ENCODE peak calls at places on chromosomes 1 and 21, in five cellular contexts. S is brain microvascular endothelial cell, C is uterus, B is heart right ventricle, M is heart left ventricle. R is an unnamed sample.

GRCh38 chr1:203769505-203770343 is 4.7 kb downstream of the LAX1 start:
- DNase-seq in S (peak; percentile 38), C (peak; percentile 74), B (peak; percentile 79), M (peak; percentile 85), R (no peak)

GRCh38 chr21:37166733-37167132 is 93.7 kb downstream of the TTC3 start:
- DNase-seq in S (no peak), C (no peak), B (no peak), M (no peak), R (no peak)

GRCh38 chr1:159922499-159923202 is 2.7 kb downstream of the TAGLN2 start:
- DNase-seq in S (no peak), C (peak; percentile 49), B (peak; percentile 79), M (peak; percentile 87), R (no peak)

GRCh38 chr1:6526316-6526715 is 28.0 kb downstream of the NOL9 start:
- DNase-seq in S (no peak), C (no peak), B (no peak), M (no peak), R (no peak)

GRCh38 chr1:98704474-98704873 is 43.0 kb downstream of the SNX7 start:
- DNase-seq in S (peak; percentile 44), C (no peak), B (no peak), M (no peak), R (peak; percentile 29)

GRCh38 chr1:156712626-156713025 is 7.2 kb upstream of the CRABP2 start:
- DNase-seq in S (no peak), C (no peak), B (no peak), M (no peak), R (no peak)

GRCh38 chr1:192550922-192551534 is 24.5 kb upstream of the RGS1 start:
- DNase-seq in S (peak; percentile 87), C (no peak), B (no peak), M (no peak), R (no peak)

GRCh38 chr1:9687876-9688582 is 36.5 kb downstream of the PIK3CD start:
- DNase-seq in S (peak; percentile 29), C (peak; percentile 27), B (no peak), M (peak; percentile 34), R (no peak)

GRCh38 chr1:92923664-92924063 is 37.6 kb downstream of the DIPK1A start:
- DNase-seq in S (no peak), C (no peak), B (no peak), M (no peak), R (no peak)

GRCh38 chr1:117258791-117259190 is 48.1 kb upstream of the VTCN1 start:
- DNase-seq in S (no peak), C (no peak), B (no peak), M (no peak), R (no peak)

GRCh38 chr1:224498574-224499170 is 64.1 kb upstream of the WDR26 start:
- DNase-seq in S (peak; percentile 63), C (no peak), B (peak; percentile 11), M (no peak), R (no peak)

GRCh38 chr1:35809156-35810095 is 1.6 kb downstream of the AGO4 start:
- DNase-seq in S (no peak), C (no peak), B (no peak), M (no peak), R (no peak)

GRCh38 chr1:199029855-199030254 is 391.0 kb downstream of the PTPRC start:
- DNase-seq in S (peak; percentile 87), C (no peak), B (no peak), M (no peak), R (no peak)

GRCh38 chr1:175493999-175494336 is 249.4 kb downstream of the TNR start:
- DNase-seq in S (no peak), C (no peak), B (no peak), M (no peak), R (no peak)

GRCh38 chr1:59317343-59317742 is 20.4 kb downstream of the FGGY start:
- DNase-seq in S (no peak), C (no peak), B (no peak), M (no peak), R (no peak)

GRCh38 chr1:43947890-43948437 is 1.2 kb downstream of the IPO13 start:
- DNase-seq in S (no peak), C (no peak), B (no peak), M (peak; percentile 28), R (no peak)

GRCh38 chr21:25887166-25887565 is 152.4 kb downstream of the GABPA start:
- DNase-seq in S (no peak), C (no peak), B (no peak), M (no peak), R (no peak)

GRCh38 chr1:183543619-183544204 is 46.5 kb downstream of the NCF2 start:
- DNase-seq in S (peak; percentile 66), C (no peak), B (peak; percentile 20), M (no peak), R (peak; percentile 17)

GRCh38 chr1:218760601-218761570 is 412.8 kb upstream of the LYPLAL1 start:
- DNase-seq in S (no peak), C (no peak), B (no peak), M (no peak), R (no peak)

GRCh38 chr1:221576268-221576667 is 165.6 kb downstream of the DUSP10 start:
- DNase-seq in S (peak; percentile 72), C (no peak), B (no peak), M (no peak), R (no peak)

GRCh38 chr1:201185527-201186128 is 5.0 kb upstream of the IGFN1 start:
- DNase-seq in S (no peak), C (no peak), B (no peak), M (no peak), R (no peak)

GRCh38 chr1:72366473-72366872 is 84.1 kb upstream of the NEGR1 start:
- DNase-seq in S (peak; percentile 24), C (no peak), B (no peak), M (no peak), R (no peak)

GRCh38 chr1:212107481-212107880 is 71.9 kb downstream of the DTL start:
- DNase-seq in S (no peak), C (no peak), B (peak; percentile 32), M (peak; percentile 33), R (no peak)

GRCh38 chr1:153945131-153945794 is 1.3 kb downstream of the DENND4B start:
- DNase-seq in S (no peak), C (no peak), B (peak; percentile 86), M (peak; percentile 88), R (no peak)

GRCh38 chr1:52907812-52908153 is 13.8 kb downstream of the ECHDC2 start:
- DNase-seq in S (no peak), C (no peak), B (no peak), M (no peak), R (no peak)

GRCh38 chr1:154970631-154971340 is at the start of gene SHC1:
- DNase-seq in S (peak; percentile 88), C (peak; percentile 97), B (peak; percentile 94), M (peak; percentile 97), R (peak; percentile 57)

GRCh38 chr1:239816090-239816812 is 275.4 kb upstream of the FMN2 start:
- DNase-seq in S (peak; percentile 58), C (peak; percentile 78), B (no peak), M (no peak), R (no peak)

GRCh38 chr1:154936416-154937050 is at the start of gene PMVK:
- DNase-seq in S (peak; percentile 93), C (peak; percentile 97), B (peak; percentile 98), M (peak; percentile 97), R (peak; percentile 95)

GRCh38 chr1:81158592-81158991 is 642.1 kb upstream of the ADGRL2 start:
- DNase-seq in S (peak; percentile 25), C (no peak), B (no peak), M (no peak), R (no peak)

GRCh38 chr1:223752721-223753515 is 40.6 kb downstream of the CAPN2 start:
- DNase-seq in S (no peak), C (no peak), B (no peak), M (no peak), R (no peak)

GRCh38 chr21:31284797-31285397 is 59.2 kb downstream of the TIAM1 start:
- DNase-seq in S (peak; percentile 56), C (no peak), B (no peak), M (peak; percentile 46), R (no peak)

GRCh38 chr21:33976980-33977720 is 61.5 kb upstream of the ATP5PO start:
- DNase-seq in S (no peak), C (no peak), B (no peak), M (no peak), R (no peak)
- H3K27ac ChIP-seq in S (peak overlapping the region; percentile 99), C (peak overlapping the region; percentile 84), B (peak overlapping the region; percentile 75), M (no peak overlapping the region), R (no peak overlapping the region)

DNA sequence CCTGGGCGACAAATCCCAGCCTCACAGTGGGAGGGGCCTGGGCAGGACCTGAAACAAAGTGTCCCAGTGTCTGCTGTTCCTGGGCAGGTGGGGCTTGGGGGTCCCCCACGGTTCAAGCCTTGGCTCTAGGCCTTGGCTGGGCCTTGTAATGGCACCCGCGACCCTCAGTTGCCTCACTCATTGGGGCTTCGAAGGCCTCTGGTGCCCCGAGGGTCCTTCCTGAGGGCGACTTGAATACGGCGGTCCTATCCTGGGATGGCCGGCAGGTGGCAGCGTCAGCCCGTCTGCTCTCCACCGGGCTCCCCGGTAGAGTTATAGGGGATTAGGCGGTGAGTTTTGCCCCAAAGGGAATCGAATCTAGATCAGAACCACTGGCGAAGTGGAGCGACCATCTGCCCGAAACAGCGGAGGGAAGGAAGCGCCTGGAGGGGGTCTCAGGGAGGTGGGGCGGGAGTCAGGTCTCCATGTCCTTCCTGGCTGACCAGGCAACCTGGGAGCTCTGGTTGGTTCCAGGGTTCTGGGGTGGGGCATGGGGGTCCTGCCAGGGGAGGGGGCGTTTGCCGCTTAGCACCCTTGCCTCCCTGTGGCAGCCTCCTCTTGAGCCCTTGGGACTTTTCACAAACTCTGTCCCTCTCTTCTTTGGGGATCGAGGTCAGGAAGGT is 2.1 kb upstream of the PEX10 start:
- DNase-seq in S (peak; percentile 47), C (peak; percentile 73), B (peak; percentile 71), M (peak; percentile 70), R (peak; percentile 53)
- H3K27ac ChIP-seq in S (no peak overlapping the region), C (no peak overlapping the region), B (no peak overlapping the region), M (no peak overlapping the region), R (no peak overlapping the region)

GRCh38 chr1:31980835-31981782 is 32.6 kb upstream of the KHDRBS1 start:
- DNase-seq in S (no peak), C (no peak), B (no peak), M (no peak), R (no peak)
- H3K27ac ChIP-seq in S (no peak overlapping the region), C (no peak overlapping the region), B (no peak overlapping the region), M (no peak overlapping the region), R (no peak overlapping the region)

GRCh38 chr1:163822933-163823511 is 501.3 kb downstream of the NUF2 start:
- DNase-seq in S (no peak), C (no peak), B (no peak), M (no peak), R (no peak)

GRCh38 chr1:163821679-163822078 is 499.9 kb downstream of the NUF2 start:
- DNase-seq in S (no peak), C (no peak), B (no peak), M (no peak), R (no peak)

GRCh38 chr1:163824490-163824889 is 502.7 kb downstream of the NUF2 start:
- DNase-seq in S (no peak), C (no peak), B (no peak), M (no peak), R (no peak)

GRCh38 chr1:163824006-163824405 is 502.3 kb downstream of the NUF2 start:
- DNase-seq in S (peak; percentile 79), C (peak; percentile 28), B (peak; percentile 36), M (peak; percentile 71), R (no peak)

GRCh38 chr1:163826500-163826899 is 504.7 kb downstream of the NUF2 start:
- DNase-seq in S (no peak), C (no peak), B (peak; percentile 5), M (no peak), R (no peak)
- H3K27ac ChIP-seq in S (no peak overlapping the region), C (no peak overlapping the region), B (no peak overlapping the region), M (no peak overlapping the region), R (no peak overlapping the region)

R was measured in caudate nucleus.